ENCODE peak calls at places on chromosome 18, in eight cellular contexts. I is GM12865, H is cardiac muscle cell, R is HepG2, N is fibroblast of lung, O is dorsolateral prefrontal cortex, V is HCT116, Q is WTC11. J is an unnamed sample.

GRCh38 chr18:51867767-51868166 is 472.2 kb upstream of the DCC start:
- DNase-seq in I (peak), V (no peak), R (no peak), Q (no peak), H (peak), O (no peak), N (peak), J (no peak)

GRCh38 chr18:75067996-75068645 is 140.8 kb downstream of the PTGR3 start:
- DNase-seq in H (no peak), R (no peak), O (no peak), N (no peak), V (no peak), Q (no peak), I (no peak), J (no peak)

GRCh38 chr18:55811964-55812363 is 224.0 kb upstream of the TCF4 start:
- DNase-seq in R (no peak), I (no peak), N (no peak), O (no peak), Q (no peak), H (no peak), V (no peak), J (no peak)

GRCh38 chr18:46676162-46676830 is 19.3 kb upstream of the LOXHD1 start:
- DNase-seq in N (peak), I (no peak), H (peak), V (no peak), O (no peak), Q (no peak), R (no peak), J (no peak)

GRCh38 chr18:40017026-40017425 is 1938.0 kb upstream of the PIK3C3 start:
- DNase-seq in O (no peak), Q (no peak), N (no peak), I (no peak), H (no peak), R (no peak), V (no peak), J (no peak)

GRCh38 chr18:3367491-3368091 is 82.4 kb upstream of the TGIF1 start:
- DNase-seq in N (peak), R (no peak), V (no peak), O (no peak), I (no peak), H (peak), Q (no peak), J (no peak)

GRCh38 chr18:4961121-4961909 is 235.7 kb downstream of the AKAIN1 start:
- DNase-seq in I (no peak), V (no peak), R (no peak), Q (no peak), H (no peak), N (no peak), O (no peak), J (no peak)

GRCh38 chr18:79540161-79540913 is 139.3 kb upstream of the CTDP1 start:
- DNase-seq in H (no peak), V (no peak), R (no peak), O (no peak), Q (no peak), I (no peak), N (no peak), J (no peak)

GRCh38 chr18:78980279-78980771 is 707 bp downstream of the SALL3 start:
- DNase-seq in N (peak), O (no peak), I (no peak), H (peak), R (no peak), V (no peak), Q (no peak), J (no peak)

GRCh38 chr18:58529714-58530354 is 99.1 kb downstream of the ALPK2 start:
- DNase-seq in Q (peak), V (peak), R (peak), I (peak), N (peak), O (no peak), H (peak), J (no peak)
- TF ChIP-seq CTCF in Q (peak), V (peak), R (peak), I (peak), N (peak), O (peak), H (peak), J (peak)

DNA sequence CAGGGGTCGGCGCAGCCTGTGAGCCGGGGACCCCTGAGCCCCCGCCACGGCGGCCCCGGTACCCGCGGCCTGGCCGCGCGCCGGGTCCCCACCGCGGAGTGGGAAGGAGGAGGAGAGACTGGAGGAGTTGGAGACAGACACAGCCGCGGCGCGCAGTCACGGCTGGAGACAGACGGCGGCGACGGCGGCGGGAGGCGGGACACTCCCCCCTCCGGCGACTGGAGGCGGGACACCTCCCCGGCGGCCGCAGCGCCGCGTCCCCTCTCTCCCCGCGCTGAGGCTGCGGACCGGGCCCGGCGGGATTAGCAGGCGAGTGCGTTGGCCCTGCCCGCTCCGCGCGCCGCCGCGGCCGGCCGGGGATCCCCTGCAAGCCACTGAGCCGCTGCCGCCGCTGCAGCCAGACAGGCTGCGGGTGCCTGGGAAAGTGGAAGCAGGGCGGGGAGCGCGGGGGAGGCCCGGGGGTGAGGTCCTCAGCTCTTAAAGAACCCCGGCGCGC is 1.0 kb upstream of the LDLRAD4 start:
- DNase-seq in O (peak), N (peak), V (no peak), H (peak), R (no peak), I (peak), Q (peak), J (peak)
- TF ChIP-seq CTCF in O (no peak), N (no peak), V (no peak), H (no peak), R (no peak), I (no peak), Q (no peak), J (peak)

GRCh38 chr18:49856531-49856930 is 43.2 kb upstream of the ACAA2 start:
- DNase-seq in O (no peak), I (no peak), Q (no peak), H (no peak), V (no peak), N (no peak), R (no peak), J (no peak)

GRCh38 chr18:49858309-49859005 is 45.1 kb upstream of the ACAA2 start:
- DNase-seq in V (peak), O (no peak), N (peak), Q (peak), I (peak), R (peak), H (peak), J (peak)

GRCh38 chr18:49857708-49858107 is 44.4 kb upstream of the ACAA2 start:
- DNase-seq in Q (no peak), H (no peak), V (no peak), I (no peak), O (no peak), N (no peak), R (no peak), J (no peak)

GRCh38 chr18:49859725-49860124 is 46.4 kb upstream of the ACAA2 start:
- DNase-seq in I (no peak), O (no peak), R (no peak), N (no peak), H (no peak), Q (no peak), V (no peak), J (no peak)

DNA sequence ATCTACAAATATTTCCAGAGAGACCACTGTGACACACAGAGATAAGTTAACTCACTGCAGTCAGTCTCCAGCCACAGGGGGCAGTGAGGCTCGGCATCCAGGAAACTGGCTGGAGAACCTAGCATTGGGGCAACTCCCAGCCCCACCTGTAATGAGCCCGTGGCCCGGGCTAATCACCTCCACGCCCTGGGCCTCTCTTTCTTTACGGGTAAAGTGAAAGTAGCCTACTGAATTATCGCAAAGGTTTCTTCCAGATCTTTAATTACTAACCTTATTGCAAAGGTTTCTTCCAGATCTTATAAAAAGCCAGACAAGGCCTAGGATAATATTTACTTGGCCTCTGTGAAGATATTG is 45.6 kb upstream of the ACAA2 start:
- DNase-seq in V (no peak), Q (no peak), R (no peak), N (no peak), I (no peak), O (no peak), H (no peak), J (no peak)
- TF ChIP-seq CTCF in V (no peak), Q (no peak), R (no peak), N (no peak), I (no peak), O (no peak), H (no peak), J (no peak)

DNA sequence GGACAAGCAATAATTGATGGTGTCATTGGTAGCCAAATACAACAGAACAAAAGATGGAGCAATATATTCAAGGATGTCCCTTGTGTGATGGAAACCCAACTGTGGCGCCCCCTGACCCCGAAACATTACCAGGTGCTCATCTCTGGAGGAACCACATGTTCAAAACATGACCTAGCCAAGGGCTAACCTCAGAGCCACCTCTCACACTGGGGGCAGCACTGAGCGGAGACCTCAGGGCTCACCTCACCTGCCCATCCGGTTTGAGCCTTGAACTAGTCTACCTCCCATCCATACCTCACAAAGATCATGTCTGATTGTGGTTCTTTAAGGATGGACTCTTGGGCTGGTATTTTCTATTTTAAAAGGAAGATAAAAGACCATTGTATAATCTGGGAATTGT is 314.4 kb upstream of the CDH7 start:
- DNase-seq in Q (peak), R (peak), V (no peak), O (no peak), N (no peak), H (no peak), I (no peak), J (no peak)
- TF ChIP-seq CTCF in Q (peak), R (peak), V (no peak), O (no peak), N (no peak), H (no peak), I (no peak), J (no peak)

DNA sequence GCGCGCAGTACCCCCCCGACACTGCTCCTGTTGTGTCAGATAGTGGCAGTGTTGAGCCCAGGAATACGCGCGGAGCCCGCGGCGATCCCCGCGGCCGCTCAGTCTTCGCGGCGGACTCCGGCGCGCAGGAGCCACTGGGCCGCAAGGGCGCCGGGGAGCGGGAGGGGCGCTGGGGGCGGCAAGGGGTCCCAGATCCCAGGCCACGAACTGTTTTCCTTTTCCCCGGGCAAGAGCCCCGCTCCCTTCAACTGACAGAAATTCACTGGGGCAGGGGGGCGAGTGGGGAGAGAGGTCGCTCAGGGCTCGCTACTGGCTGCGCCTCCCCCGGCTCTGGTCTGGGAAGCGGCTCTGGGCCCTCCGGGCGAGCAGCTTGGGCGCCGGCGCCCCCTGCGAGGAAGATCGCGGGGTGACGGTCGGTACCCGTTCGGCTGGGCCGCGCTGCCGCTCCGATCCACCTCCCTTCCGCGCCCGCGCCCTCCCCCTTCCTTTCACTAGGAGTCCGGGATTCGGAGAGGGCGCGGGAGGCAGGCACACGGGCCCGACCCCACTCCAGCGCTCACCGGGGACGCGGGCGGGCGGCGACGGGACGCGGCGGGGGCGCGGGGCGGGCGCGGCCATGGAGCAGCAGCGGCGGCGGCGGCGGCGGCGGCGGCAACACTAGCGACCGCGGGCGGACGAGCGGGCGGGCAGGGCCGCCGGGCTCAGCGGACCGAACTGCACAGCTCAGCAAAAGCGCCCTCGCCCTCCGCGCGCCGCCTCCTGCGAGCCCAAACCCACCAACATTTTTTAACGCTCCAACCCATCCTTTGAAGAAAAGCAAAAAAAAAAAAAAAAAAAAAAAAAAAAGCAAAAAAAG is 1.4 kb upstream of the SETBP1 start:
- DNase-seq in Q (peak), R (peak), N (peak), V (no peak), I (peak), O (peak), H (peak), J (peak)
- TF ChIP-seq CTCF in Q (no peak), R (peak), N (peak), V (no peak), I (peak), O (peak), H (peak), J (peak)

DNA sequence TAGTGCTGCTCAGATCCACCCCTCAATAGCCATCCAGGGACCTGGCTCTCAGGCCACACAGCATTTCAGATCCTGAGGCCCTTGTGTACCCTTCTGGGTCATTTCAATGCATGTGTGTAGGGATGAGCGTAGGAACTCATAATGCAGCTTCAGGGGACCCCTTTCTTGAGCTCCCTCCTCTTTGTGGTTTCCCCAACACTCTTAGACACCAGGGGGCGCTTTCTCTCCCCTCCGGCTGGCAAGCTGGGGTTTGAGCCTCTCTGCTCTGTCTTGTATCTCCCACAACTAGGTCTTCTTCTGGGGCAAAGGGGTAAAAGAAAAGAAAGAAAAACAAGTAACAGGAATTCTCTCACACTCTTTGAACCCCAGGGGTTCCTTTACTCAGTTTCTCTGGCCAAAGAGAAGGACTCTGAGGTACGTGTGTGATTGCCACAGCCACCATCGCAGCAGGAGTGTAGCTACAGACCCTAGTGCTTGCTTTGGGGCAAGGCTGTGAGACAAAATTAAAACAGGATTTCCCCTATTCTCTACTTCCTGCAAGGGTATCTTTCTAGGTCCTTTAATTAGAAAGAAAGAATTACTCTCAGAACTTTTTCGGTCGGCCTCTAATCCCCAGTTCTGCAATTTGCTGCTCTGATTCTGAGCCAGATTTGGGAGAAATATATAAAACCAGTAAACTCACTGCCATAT is 38.0 kb downstream of the CABYR start:
- DNase-seq in V (peak), R (peak), I (peak), Q (peak), O (peak), H (peak), N (peak), J (no peak)
- TF ChIP-seq CTCF in V (peak), R (peak), I (peak), Q (peak), O (peak), H (peak), N (peak), J (peak)

J was measured in right atrium auricular region.